ENCODE peak calls at places on chromosomes 16 and 17, in five cellular contexts. One of them, this sample, is unnamed. For H3K4me1 and H3K27me3, the result is how much of the 10 kb centered on the place peaks cover.

GRCh38 chr17:9905902-9906301 is 831 bp upstream of the RCVRN start:
- DNase-seq in CD4-positive, CD25-positive, alpha-beta regulatory T cell: no peak
- DNase-seq in pancreas: no peak
- DNase-seq in right cardiac atrium: peak
- DNase-seq in ovary: no peak
- DNase-seq in this sample: no peak

GRCh38 chr17:43591750-43592562 is 45.8 kb upstream of the ETV4 start:
- DNase-seq in ovary: peak
- DNase-seq in right cardiac atrium: peak
- DNase-seq in pancreas: no peak
- DNase-seq in CD4-positive, CD25-positive, alpha-beta regulatory T cell: no peak
- DNase-seq in this sample: no peak

GRCh38 chr17:58351182-58351581 is 819 bp downstream of the SUPT4H1 start:
- DNase-seq in ovary: no peak
- DNase-seq in pancreas: no peak
- DNase-seq in right cardiac atrium: no peak
- DNase-seq in CD4-positive, CD25-positive, alpha-beta regulatory T cell: no peak
- DNase-seq in this sample: no peak

GRCh38 chr17:386145-386876 is 33.7 kb upstream of the RPH3AL start:
- DNase-seq in ovary: peak
- DNase-seq in pancreas: peak
- DNase-seq in right cardiac atrium: peak
- DNase-seq in CD4-positive, CD25-positive, alpha-beta regulatory T cell: peak
- DNase-seq in this sample: peak

GRCh38 chr16:50531359-50531758 is 16.8 kb upstream of the NKD1 start:
- DNase-seq in ovary: no peak
- DNase-seq in pancreas: no peak
- DNase-seq in CD4-positive, CD25-positive, alpha-beta regulatory T cell: no peak
- DNase-seq in right cardiac atrium: no peak
- DNase-seq in this sample: no peak

GRCh38 chr17:43595466-43595865 is 49.3 kb upstream of the ETV4 start:
- DNase-seq in pancreas: no peak
- DNase-seq in CD4-positive, CD25-positive, alpha-beta regulatory T cell: no peak
- DNase-seq in ovary: no peak
- DNase-seq in right cardiac atrium: no peak
- DNase-seq in this sample: no peak

GRCh38 chr17:68399638-68400403 is 57.5 kb downstream of the WIPI1 start:
- DNase-seq in ovary: no peak
- DNase-seq in CD4-positive, CD25-positive, alpha-beta regulatory T cell: no peak
- DNase-seq in pancreas: no peak
- DNase-seq in right cardiac atrium: no peak
- DNase-seq in this sample: no peak

GRCh38 chr17:32382526-32383223 is 32.7 kb downstream of the ZNF207 start:
- DNase-seq in ovary: no peak
- DNase-seq in right cardiac atrium: no peak
- DNase-seq in CD4-positive, CD25-positive, alpha-beta regulatory T cell: no peak
- DNase-seq in pancreas: no peak
- DNase-seq in this sample: no peak

GRCh38 chr17:29094101-29094708 is 51.3 kb downstream of the PIPOX start:
- DNase-seq in ovary: no peak
- DNase-seq in CD4-positive, CD25-positive, alpha-beta regulatory T cell: no peak
- DNase-seq in pancreas: no peak
- DNase-seq in right cardiac atrium: no peak
- DNase-seq in this sample: no peak

GRCh38 chr16:13435873-13436474 is 484.0 kb upstream of the ERCC4 start:
- DNase-seq in right cardiac atrium: no peak
- DNase-seq in ovary: no peak
- DNase-seq in CD4-positive, CD25-positive, alpha-beta regulatory T cell: no peak
- DNase-seq in pancreas: no peak
- DNase-seq in this sample: no peak

GRCh38 chr16:80231888-80232287 is 308.9 kb upstream of the DYNLRB2 start:
- DNase-seq in CD4-positive, CD25-positive, alpha-beta regulatory T cell: no peak
- DNase-seq in pancreas: no peak
- DNase-seq in ovary: no peak
- DNase-seq in right cardiac atrium: no peak
- DNase-seq in this sample: no peak

GRCh38 chr16:49876716-49877129 is 20.8 kb upstream of the ZNF423 start:
- DNase-seq in right cardiac atrium: peak
- DNase-seq in ovary: peak
- DNase-seq in CD4-positive, CD25-positive, alpha-beta regulatory T cell: no peak
- DNase-seq in pancreas: peak
- DNase-seq in this sample: no peak

GRCh38 chr17:31443386-31443785 is 51.9 kb downstream of the RAB11FIP4 start:
- DNase-seq in CD4-positive, CD25-positive, alpha-beta regulatory T cell: no peak
- DNase-seq in ovary: no peak
- DNase-seq in pancreas: no peak
- DNase-seq in right cardiac atrium: no peak
- DNase-seq in this sample: no peak

GRCh38 chr17:48195910-48196309 is 88.3 kb downstream of the SNX11 start:
- DNase-seq in pancreas: no peak
- DNase-seq in CD4-positive, CD25-positive, alpha-beta regulatory T cell: no peak
- DNase-seq in right cardiac atrium: no peak
- DNase-seq in ovary: no peak
- DNase-seq in this sample: no peak

GRCh38 chr17:38705523-38705802 is 390 bp downstream of the MLLT6 start:
- DNase-seq in ovary: no peak
- DNase-seq in CD4-positive, CD25-positive, alpha-beta regulatory T cell: no peak
- DNase-seq in right cardiac atrium: peak
- DNase-seq in pancreas: no peak
- DNase-seq in this sample: no peak

GRCh38 chr17:62064791-62065563 is at the start of gene MED13:
- DNase-seq in pancreas: peak
- DNase-seq in right cardiac atrium: peak
- DNase-seq in ovary: peak
- DNase-seq in CD4-positive, CD25-positive, alpha-beta regulatory T cell: peak
- DNase-seq in this sample: peak

GRCh38 chr17:67256075-67256732 is 11.2 kb upstream of the HELZ start:
- DNase-seq in right cardiac atrium: no peak
- DNase-seq in ovary: no peak
- DNase-seq in CD4-positive, CD25-positive, alpha-beta regulatory T cell: no peak
- DNase-seq in pancreas: no peak
- DNase-seq in this sample: no peak

GRCh38 chr16:50244504-50245416 is 21.6 kb upstream of the ADCY7 start:
- DNase-seq in right cardiac atrium: no peak
- DNase-seq in ovary: peak
- DNase-seq in pancreas: no peak
- DNase-seq in CD4-positive, CD25-positive, alpha-beta regulatory T cell: no peak
- DNase-seq in this sample: no peak

GRCh38 chr16:55225972-55226542 is 97.9 kb upstream of the IRX6 start:
- DNase-seq in right cardiac atrium: no peak
- DNase-seq in ovary: no peak
- DNase-seq in CD4-positive, CD25-positive, alpha-beta regulatory T cell: no peak
- DNase-seq in pancreas: no peak
- DNase-seq in this sample: no peak

GRCh38 chr16:18024566-18024965 is 312.0 kb downstream of the NPIPA8 start:
- DNase-seq in pancreas: no peak
- DNase-seq in right cardiac atrium: no peak
- DNase-seq in ovary: no peak
- DNase-seq in CD4-positive, CD25-positive, alpha-beta regulatory T cell: no peak
- DNase-seq in this sample: no peak

GRCh38 chr17:16449121-16449570 is 33.8 kb downstream of the TRPV2 start:
- DNase-seq in right cardiac atrium: no peak
- DNase-seq in ovary: no peak
- DNase-seq in CD4-positive, CD25-positive, alpha-beta regulatory T cell: no peak
- DNase-seq in pancreas: no peak
- DNase-seq in this sample: no peak

GRCh38 chr17:61405047-61405685 is 5.5 kb downstream of the TBX2 start:
- DNase-seq in right cardiac atrium: no peak
- DNase-seq in CD4-positive, CD25-positive, alpha-beta regulatory T cell: no peak
- DNase-seq in pancreas: no peak
- DNase-seq in ovary: peak
- DNase-seq in this sample: no peak

GRCh38 chr16:22317001-22317530 is 19.9 kb downstream of the POLR3E start:
- DNase-seq in CD4-positive, CD25-positive, alpha-beta regulatory T cell: no peak
- DNase-seq in pancreas: no peak
- DNase-seq in right cardiac atrium: no peak
- DNase-seq in ovary: no peak
- DNase-seq in this sample: no peak

GRCh38 chr17:74871329-74872076 is 1.3 kb downstream of the FDXR start:
- DNase-seq in pancreas: no peak
- DNase-seq in right cardiac atrium: no peak
- DNase-seq in CD4-positive, CD25-positive, alpha-beta regulatory T cell: no peak
- DNase-seq in ovary: peak
- DNase-seq in this sample: no peak

GRCh38 chr17:32998893-32999240 is 7.2 kb downstream of the SPACA3 start:
- DNase-seq in CD4-positive, CD25-positive, alpha-beta regulatory T cell: no peak
- DNase-seq in pancreas: no peak
- DNase-seq in right cardiac atrium: no peak
- DNase-seq in ovary: no peak
- DNase-seq in this sample: no peak

GRCh38 chr17:42563543-42563942 is 1.6 kb downstream of the COASY start:
- DNase-seq in right cardiac atrium: no peak
- DNase-seq in pancreas: peak
- DNase-seq in ovary: no peak
- DNase-seq in CD4-positive, CD25-positive, alpha-beta regulatory T cell: no peak
- DNase-seq in this sample: no peak

GRCh38 chr16:54061454-54061853 is 225.1 kb downstream of the IRX3 start:
- DNase-seq in CD4-positive, CD25-positive, alpha-beta regulatory T cell: no peak
- DNase-seq in pancreas: no peak
- DNase-seq in right cardiac atrium: no peak
- DNase-seq in ovary: no peak
- DNase-seq in this sample: no peak

DNA sequence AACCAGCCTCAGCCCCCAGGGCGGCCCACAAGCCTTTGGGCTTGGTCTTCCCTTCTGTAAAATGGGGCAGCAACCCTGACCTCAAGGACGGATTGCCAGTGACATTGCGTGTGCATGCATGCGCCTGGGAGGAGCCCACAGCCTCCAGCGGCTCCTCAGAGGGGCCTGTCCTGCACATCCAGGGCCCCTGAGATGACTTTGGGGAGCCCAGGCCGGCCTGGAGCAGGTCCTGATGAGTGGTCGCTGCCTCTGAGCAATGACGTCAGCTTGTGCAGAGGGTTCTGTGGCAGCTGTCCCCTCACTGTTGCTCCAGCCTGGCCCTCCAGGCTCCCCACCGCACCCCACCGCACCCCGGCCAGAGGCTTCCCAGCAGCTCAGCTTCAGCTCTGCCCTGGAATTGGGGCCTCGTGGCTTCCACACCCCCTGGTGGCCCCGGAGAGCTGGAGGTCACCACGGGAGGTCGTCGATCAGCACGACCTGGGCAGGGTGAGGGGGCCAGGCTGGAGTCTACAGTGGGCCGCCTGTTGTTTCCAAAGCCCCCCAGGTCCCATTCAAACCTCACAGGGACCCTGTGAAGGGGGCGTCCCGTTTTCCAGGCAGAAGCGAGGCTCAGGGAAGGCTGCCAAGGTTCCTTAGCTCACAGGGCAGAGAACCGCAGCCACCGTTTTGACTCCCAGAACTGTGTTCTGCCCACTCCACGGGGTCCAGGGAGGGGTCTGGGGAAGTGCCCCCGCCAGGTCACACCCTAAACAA is 341.8 kb downstream of the SEC14L1 start:
- DNase-seq in ovary: no peak
- DNase-seq in CD4-positive, CD25-positive, alpha-beta regulatory T cell: no peak
- DNase-seq in pancreas: no peak
- DNase-seq in right cardiac atrium: no peak
- DNase-seq in this sample: no peak
- H3K4me1 ChIP-seq in ovary: under half
- H3K4me1 ChIP-seq in CD4-positive, CD25-positive, alpha-beta regulatory T cell: half or more
- H3K4me1 ChIP-seq in pancreas: under half
- H3K4me1 ChIP-seq in right cardiac atrium: under half
- H3K4me1 ChIP-seq in this sample: half or more

GRCh38 chr16:67869653-67870052 is 3.2 kb upstream of the EDC4 start:
- DNase-seq in CD4-positive, CD25-positive, alpha-beta regulatory T cell: no peak
- DNase-seq in ovary: no peak
- DNase-seq in right cardiac atrium: no peak
- DNase-seq in pancreas: no peak
- DNase-seq in this sample: no peak
- H3K27me3 ChIP-seq in CD4-positive, CD25-positive, alpha-beta regulatory T cell: under half
- H3K27me3 ChIP-seq in ovary: under half
- H3K27me3 ChIP-seq in right cardiac atrium: under half
- H3K27me3 ChIP-seq in pancreas: under half
- H3K27me3 ChIP-seq in this sample: under half

DNA sequence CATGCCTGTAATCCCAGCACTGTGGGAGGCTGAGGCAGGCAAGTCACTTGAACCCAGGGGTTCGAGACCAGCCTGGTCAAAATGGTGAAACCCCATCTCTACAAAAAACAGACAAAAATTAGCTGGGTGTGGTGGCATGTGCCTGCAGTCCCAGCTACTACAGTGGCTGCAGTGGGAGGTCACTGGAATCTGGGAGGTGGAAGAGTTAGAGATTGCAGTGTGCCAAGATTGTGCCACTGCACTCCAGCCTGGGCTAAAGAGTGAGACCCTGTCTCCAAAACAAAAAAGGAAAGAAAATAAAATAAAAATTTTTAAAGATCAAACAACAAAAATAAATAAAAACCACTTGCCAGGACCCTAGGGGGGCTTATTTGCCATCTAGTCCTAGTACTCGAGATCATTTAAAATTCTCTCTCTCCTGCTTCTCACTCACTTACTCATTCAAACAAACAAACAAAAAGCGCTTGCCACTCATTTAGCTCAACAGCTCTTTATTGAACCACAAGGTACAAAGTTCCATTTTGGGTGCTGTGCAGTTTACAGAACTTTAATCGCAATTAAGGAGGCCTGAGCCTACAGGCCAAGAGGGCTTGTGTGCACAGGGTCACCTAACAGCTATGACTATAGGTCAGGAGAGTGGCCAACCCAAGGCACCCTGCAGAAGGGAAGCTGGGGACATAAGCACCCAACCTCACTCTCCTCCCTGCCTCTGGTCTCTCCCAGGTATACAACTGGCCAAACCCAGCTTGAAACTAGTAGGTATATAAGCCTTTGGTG is 4.4 kb downstream of the CHD9NB start:
- DNase-seq in CD4-positive, CD25-positive, alpha-beta regulatory T cell: no peak
- DNase-seq in pancreas: no peak
- DNase-seq in ovary: no peak
- DNase-seq in right cardiac atrium: no peak
- DNase-seq in this sample: no peak
- H3K4me1 ChIP-seq in CD4-positive, CD25-positive, alpha-beta regulatory T cell: under half
- H3K4me1 ChIP-seq in pancreas: under half
- H3K4me1 ChIP-seq in ovary: under half
- H3K4me1 ChIP-seq in right cardiac atrium: under half
- H3K4me1 ChIP-seq in this sample: under half

DNA sequence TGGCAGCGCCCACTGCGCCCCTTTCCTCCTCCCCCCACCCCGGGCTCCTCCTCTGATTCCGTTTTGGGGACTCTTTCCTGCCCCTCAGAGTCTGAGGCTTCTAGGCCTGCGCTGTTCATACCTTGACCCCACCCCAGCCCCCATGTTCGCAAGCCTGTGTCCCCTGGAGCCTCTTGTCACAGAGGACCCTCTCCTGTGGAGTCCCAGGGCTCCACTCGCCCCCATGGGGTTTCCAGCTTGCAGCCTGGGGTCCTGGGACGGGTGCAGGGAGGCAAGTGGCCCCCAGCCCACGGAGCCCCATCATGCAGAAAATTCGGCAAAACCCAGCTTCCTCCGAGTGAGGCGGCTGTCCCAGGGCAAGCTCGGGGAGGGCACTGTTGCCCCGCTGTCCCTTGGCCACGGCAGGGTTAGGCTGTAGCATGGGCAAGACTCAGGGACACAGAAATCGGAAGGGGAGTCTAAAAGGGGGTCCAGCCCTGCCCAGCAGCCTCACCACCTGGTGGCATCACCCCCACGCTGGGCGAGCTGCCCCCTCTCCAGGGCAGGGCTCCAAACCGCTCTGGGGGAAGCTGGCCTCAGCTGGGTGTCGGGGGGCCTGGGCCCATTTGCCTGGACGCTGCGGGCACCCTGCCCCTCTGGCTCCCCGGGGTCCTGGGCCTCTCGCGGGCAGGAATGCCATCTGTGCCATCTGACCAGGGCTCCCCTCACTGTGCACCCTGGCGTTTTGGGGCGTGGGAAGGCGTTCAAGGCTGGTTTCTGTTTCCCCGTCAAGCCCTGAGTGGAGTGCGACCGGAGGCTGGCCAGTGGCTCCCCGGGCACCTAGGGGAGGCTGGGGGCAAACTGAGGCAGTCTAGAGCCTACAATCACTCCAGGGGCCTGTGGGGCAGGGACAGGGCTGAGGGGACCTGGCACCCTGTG is 11.5 kb upstream of the BAHCC1 start:
- DNase-seq in pancreas: peak
- DNase-seq in ovary: no peak
- DNase-seq in CD4-positive, CD25-positive, alpha-beta regulatory T cell: no peak
- DNase-seq in right cardiac atrium: no peak
- DNase-seq in this sample: no peak
- H3K27me3 ChIP-seq in pancreas: under half
- H3K27me3 ChIP-seq in ovary: under half
- H3K27me3 ChIP-seq in CD4-positive, CD25-positive, alpha-beta regulatory T cell: under half
- H3K27me3 ChIP-seq in right cardiac atrium: under half
- H3K27me3 ChIP-seq in this sample: under half